ENCODE peak calls at places on chromosomes 4 and X, in four cellular contexts. O is HCT116, P is K562, E is H1. K is an unnamed sample.
A peak's percentile ranks its signal among the peaks of the same experiment; 100 is the strongest.

GRCh38 chr4:55819634-55820033 is at the start of gene EXOC1L:
- DNase-seq in O (no peak), P (peak; percentile 67), E (peak; percentile 73), K (no peak)

GRCh38 chr4:6939761-6940743 is 30.4 kb downstream of the TBC1D14 start:
- DNase-seq in O (no peak), P (peak; percentile 33), E (no peak), K (no peak)

GRCh38 chr4:138910914-138911336 is 104.7 kb upstream of the NOCT start:
- DNase-seq in O (no peak), P (peak; percentile 92), E (peak; percentile 5), K (no peak)

GRCh38 chr4:119587796-119588195 is 40.8 kb downstream of the PDE5A start:
- DNase-seq in O (no peak), P (no peak), E (no peak), K (no peak)

GRCh38 chrX:46554942-46555341 is 9.7 kb upstream of the ZNF674 start:
- DNase-seq in O (no peak), P (no peak), E (no peak), K (peak; percentile 48)

GRCh38 chr4:3010998-3011397 is 47.6 kb downstream of the GRK4 start:
- DNase-seq in O (no peak), P (no peak), E (no peak), K (no peak)

GRCh38 chrX:96770315-96770714 is 85.7 kb downstream of the DIAPH2 start:
- DNase-seq in O (no peak), P (peak; percentile 1), E (no peak), K (no peak)

GRCh38 chrX:51487960-51488267 is 8.5 kb downstream of the NUDT11 start:
- DNase-seq in O (no peak), P (no peak), E (no peak), K (no peak)

GRCh38 chrX:34140816-34141215 is 8.7 kb upstream of the FAM47A start:
- DNase-seq in O (no peak), P (no peak), E (no peak), K (peak; percentile 8)

GRCh38 chrX:149161438-149162088 is 343.5 kb downstream of the IDS start:
- DNase-seq in O (no peak), P (no peak), E (no peak), K (no peak)

GRCh38 chr4:171599628-171600027 is 213.6 kb upstream of the GALNTL6 start:
- DNase-seq in O (no peak), P (no peak), E (no peak), K (no peak)

GRCh38 chrX:68837119-68837518 is 8.3 kb downstream of the EFNB1 start:
- DNase-seq in O (no peak), P (no peak), E (no peak), K (no peak)

GRCh38 chr4:76984788-76985211 is 35.2 kb downstream of the SEPTIN11 start:
- DNase-seq in O (no peak), P (no peak), E (no peak), K (no peak)

GRCh38 chr4:150080335-150080734 is 2.1 kb downstream of the DCLK2 start:
- DNase-seq in O (no peak), P (no peak), E (no peak), K (peak; percentile 28)

GRCh38 chr4:183444149-183444952 is at the start of gene CDKN2AIP:
- DNase-seq in O (peak; percentile 65), P (peak; percentile 97), E (peak; percentile 78), K (peak; percentile 95)

GRCh38 chr4:87555751-87556619 is 26.8 kb upstream of the SPARCL1 start:
- DNase-seq in O (no peak), P (no peak), E (no peak), K (no peak)

GRCh38 chr4:111066887-111067286 is 444.0 kb upstream of the PITX2 start:
- DNase-seq in O (no peak), P (no peak), E (no peak), K (no peak)

GRCh38 chr4:113692809-113693411 is 68.6 kb downstream of the CAMK2D start:
- DNase-seq in O (no peak), P (no peak), E (no peak), K (no peak)
- TF ChIP-seq JUND in O (no peak), P (no peak), E (no peak), K (no peak)

GRCh38 chrX:39361736-39362135 is 560.5 kb downstream of the MID1IP1 start:
- DNase-seq in O (no peak), P (no peak), E (no peak), K (peak; percentile 1)
- TF ChIP-seq JUND in O (no peak), P (no peak), E (no peak), K (no peak)

DNA sequence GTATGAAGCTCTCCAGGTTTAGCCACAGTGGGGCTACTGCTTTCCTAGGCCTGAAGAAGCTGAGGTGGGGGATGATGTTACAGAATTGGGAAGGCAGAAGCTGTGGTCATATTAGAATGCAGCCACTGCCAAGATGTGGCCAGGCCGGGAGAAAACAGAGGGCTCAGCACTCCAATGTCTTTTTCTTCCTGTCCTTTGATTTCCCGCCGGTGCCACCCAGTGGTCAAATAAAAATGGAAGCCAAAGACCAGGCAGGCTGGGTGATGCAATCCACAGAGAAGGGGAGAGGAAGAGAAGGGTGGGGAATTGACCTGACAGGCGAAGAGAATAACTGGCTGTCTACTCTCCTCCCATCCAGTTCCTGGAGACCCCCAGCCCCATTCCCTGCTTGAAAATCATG is 94.9 kb upstream of the SHISA3 start:
- DNase-seq in O (peak; percentile 43), P (peak; percentile 42), E (no peak), K (peak; percentile 64)
- TF ChIP-seq JUND in O (no peak), P (peak; percentile 77), E (peak; percentile 75), K (no peak)

GRCh38 chrX:23788521-23788920 is 5.5 kb downstream of the SAT1 start:
- DNase-seq in O (no peak), P (no peak), E (no peak), K (no peak)
- TF ChIP-seq JUND in O (no peak), P (no peak), E (no peak), K (no peak)

K was measured in T47D.